ENCODE peak calls at places on chromosomes 13 and 19, in seven cellular contexts. C is GM12878, A is SK-N-SH, G is GM12891, M is K562, S is H1, B is HepG2. U is an unnamed sample.

GRCh38 chr19:54573330-54573872 is at the start of gene LILRA2:
- DNase-seq in C (no peak), A (no peak), G (peak), M (no peak), S (no peak), B (no peak), U (peak)

GRCh38 chr19:2973229-2973628 is 4.1 kb upstream of the TLE6 start:
- DNase-seq in C (no peak), A (no peak), G (no peak), M (no peak), S (no peak), B (no peak), U (no peak)

GRCh38 chr13:33369073-33369472 is 83.5 kb upstream of the STARD13 start:
- DNase-seq in C (no peak), A (no peak), G (no peak), M (no peak), S (no peak), B (no peak), U (no peak)

GRCh38 chr19:4742717-4743646 is 19.3 kb upstream of the DPP9 start:
- DNase-seq in C (no peak), A (peak), G (no peak), M (no peak), S (no peak), B (no peak), U (no peak)

GRCh38 chr19:58483776-58484175 is 7.6 kb downstream of the ZNF446 start:
- DNase-seq in C (no peak), A (no peak), G (no peak), M (no peak), S (no peak), B (no peak), U (no peak)

GRCh38 chr13:42876810-42877550 is 95.6 kb downstream of the FAM216B start:
- DNase-seq in C (no peak), A (no peak), G (no peak), M (no peak), S (no peak), B (no peak), U (no peak)

GRCh38 chr19:29815231-29815630 is 3.4 kb downstream of the CCNE1 start:
- DNase-seq in C (peak), A (no peak), G (no peak), M (no peak), S (no peak), B (no peak), U (no peak)

GRCh38 chr13:95058680-95059079 is 242.6 kb downstream of the ABCC4 start:
- DNase-seq in C (no peak), A (no peak), G (no peak), M (no peak), S (no peak), B (no peak), U (no peak)

GRCh38 chr19:47723573-47723923 is 10.3 kb downstream of the EHD2 start:
- DNase-seq in C (no peak), A (no peak), G (no peak), M (no peak), S (no peak), B (peak), U (no peak)

GRCh38 chr19:4375620-4376228 is 24.6 kb downstream of the SH3GL1 start:
- DNase-seq in C (peak), A (peak), G (no peak), M (peak), S (no peak), B (peak), U (no peak)

GRCh38 chr13:75418186-75418843 is 63.7 kb downstream of the TBC1D4 start:
- DNase-seq in C (no peak), A (no peak), G (no peak), M (no peak), S (no peak), B (no peak), U (no peak)

GRCh38 chr19:33798701-33799111 is 2.0 kb downstream of the KCTD15 start:
- DNase-seq in C (no peak), A (peak), G (no peak), M (no peak), S (no peak), B (no peak), U (no peak)

GRCh38 chr13:52001120-52001731 is 10.0 kb downstream of the ATP7B start:
- DNase-seq in C (no peak), A (peak), G (peak), M (peak), S (no peak), B (peak), U (peak)

GRCh38 chr13:71786815-71787214 is 80.2 kb downstream of the DACH1 start:
- DNase-seq in C (no peak), A (no peak), G (no peak), M (no peak), S (no peak), B (no peak), U (no peak)

GRCh38 chr13:77466757-77467156 is 68.7 kb upstream of the SCEL start:
- DNase-seq in C (no peak), A (no peak), G (no peak), M (no peak), S (no peak), B (no peak), U (no peak)

GRCh38 chr19:45154064-45154827 is 6.5 kb downstream of the NKPD1 start:
- DNase-seq in C (no peak), A (no peak), G (no peak), M (peak), S (no peak), B (peak), U (no peak)

GRCh38 chr19:29671393-29672076 is 6.3 kb downstream of the PLEKHF1 start:
- DNase-seq in C (peak), A (no peak), G (peak), M (peak), S (no peak), B (peak), U (peak)

GRCh38 chr13:38713046-38713445 is 26.2 kb downstream of the FREM2 start:
- DNase-seq in C (no peak), A (no peak), G (no peak), M (no peak), S (no peak), B (no peak), U (no peak)

GRCh38 chr19:19347401-19347800 is 26.8 kb downstream of the MAU2 start:
- DNase-seq in C (no peak), A (no peak), G (no peak), M (no peak), S (no peak), B (no peak), U (no peak)

DNA sequence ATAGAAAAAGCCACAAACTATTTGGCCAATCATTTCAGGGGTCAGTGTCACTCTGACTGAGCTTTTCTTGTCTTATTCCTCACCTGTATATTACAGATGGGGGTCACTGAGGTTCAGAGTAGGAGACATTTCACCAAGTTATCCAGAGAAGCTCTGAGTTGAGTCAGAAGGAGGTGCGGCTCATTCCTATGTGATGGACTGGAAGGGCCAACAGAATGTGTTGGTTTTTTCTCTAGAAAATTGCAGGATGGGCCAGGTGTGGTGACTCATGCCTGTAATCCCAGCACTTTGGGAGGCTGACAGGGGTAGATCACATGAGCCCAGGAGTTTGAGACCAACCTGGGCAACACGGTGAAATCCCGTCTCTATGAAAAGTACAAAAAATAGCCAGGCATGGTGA is 24.5 kb upstream of the ZNF83 start:
- DNase-seq in C (no peak), A (no peak), G (no peak), M (no peak), S (no peak), B (no peak), U (no peak)
- TF ChIP-seq TAF1 in C (no peak), A (no peak), G (no peak), M (no peak), S (no peak), B (no peak), U (no peak)

DNA sequence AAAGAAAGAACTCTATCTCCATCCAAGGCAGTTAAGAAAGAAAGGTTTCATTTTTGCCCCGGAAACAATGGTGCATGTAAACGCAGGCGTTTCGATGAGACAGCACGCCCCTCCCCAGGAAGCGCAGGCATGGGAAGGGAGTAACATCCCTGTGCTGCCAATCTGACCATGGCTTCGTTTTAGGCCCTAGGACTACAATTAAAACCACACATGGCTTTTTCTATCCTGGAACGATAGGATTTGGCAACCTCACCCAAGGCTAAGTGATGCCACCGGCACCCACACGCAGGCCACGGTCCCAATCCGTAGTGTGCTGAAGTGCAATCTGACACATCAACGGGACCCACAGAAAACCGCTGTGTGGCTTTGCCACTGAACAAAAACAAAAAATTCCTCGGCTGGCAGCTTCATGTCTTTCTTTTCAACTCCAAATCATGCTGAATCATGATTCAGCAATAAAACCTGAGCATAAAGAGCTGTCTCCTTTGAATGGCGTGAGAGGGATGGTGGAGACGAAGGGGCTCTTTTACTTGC is 24.2 kb downstream of the RANBP3 start:
- DNase-seq in C (no peak), A (no peak), G (no peak), M (peak), S (no peak), B (no peak), U (no peak)
- TF ChIP-seq TAF1 in C (no peak), A (no peak), G (no peak), M (no peak), S (no peak), B (no peak), U (no peak)

GRCh38 chr13:50974268-50974667 is 64.7 kb downstream of the RNASEH2B start:
- DNase-seq in C (no peak), A (no peak), G (no peak), M (no peak), S (no peak), B (no peak), U (no peak)
- TF ChIP-seq TAF1 in C (no peak), A (no peak), G (no peak), M (no peak), S (no peak), B (no peak), U (no peak)

GRCh38 chr19:16449330-16449961 is 22.3 kb downstream of the EPS15L1 start:
- DNase-seq in C (peak), A (no peak), G (no peak), M (no peak), S (no peak), B (no peak), U (no peak)
- TF ChIP-seq TAF1 in C (no peak), A (no peak), G (no peak), M (no peak), S (no peak), B (no peak), U (no peak)

GRCh38 chr13:98098511-98098910 is 44.4 kb upstream of the FARP1 start:
- DNase-seq in C (no peak), A (no peak), G (no peak), M (no peak), S (no peak), B (no peak), U (no peak)
- TF ChIP-seq TAF1 in C (no peak), A (no peak), G (no peak), M (no peak), S (no peak), B (no peak), U (no peak)

DNA sequence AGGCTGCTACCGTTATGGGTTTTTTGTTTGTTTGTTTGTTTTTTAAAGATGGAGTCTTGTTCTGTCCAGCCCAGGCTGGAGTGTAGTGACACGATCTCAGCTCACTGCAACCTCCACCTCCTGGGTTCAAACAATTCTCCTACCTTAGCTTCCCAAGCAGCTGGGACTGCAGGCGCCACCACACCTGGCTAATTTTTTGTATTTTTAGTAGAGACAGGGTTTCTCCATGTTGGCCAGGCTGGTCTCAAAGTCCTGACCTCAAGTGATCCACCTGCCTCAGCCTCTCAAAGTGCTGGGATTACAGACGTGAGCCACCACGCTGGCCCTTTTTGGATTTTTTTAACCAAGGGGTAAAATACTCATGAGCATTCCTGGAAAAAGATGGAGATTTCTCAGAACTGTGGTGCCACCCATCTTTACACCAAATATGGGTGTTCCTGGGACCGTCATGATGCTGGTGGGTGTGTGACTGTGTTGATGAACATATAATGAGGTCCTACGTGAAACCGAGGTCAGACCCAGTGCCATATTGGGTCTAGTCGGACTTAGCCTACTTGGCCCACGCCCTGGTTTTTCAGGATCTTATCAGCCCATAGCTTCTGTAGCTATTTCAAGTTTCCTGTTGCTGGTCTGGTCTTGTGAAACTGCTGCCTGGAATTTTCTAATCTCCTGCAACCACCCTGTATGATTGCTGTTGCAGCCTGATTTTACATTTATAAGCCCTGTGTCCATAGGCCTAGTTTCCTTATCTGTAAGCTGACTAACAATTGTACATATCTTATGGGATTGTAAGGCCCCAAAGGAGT is 6.2 kb downstream of the PPP1R15A start:
- DNase-seq in C (no peak), A (no peak), G (no peak), M (peak), S (no peak), B (no peak), U (no peak)
- TF ChIP-seq TAF1 in C (no peak), A (no peak), G (no peak), M (peak), S (no peak), B (no peak), U (no peak)

GRCh38 chr13:31131470-31131961 is 30.2 kb downstream of the HSPH1 start:
- DNase-seq in C (no peak), A (no peak), G (no peak), M (no peak), S (no peak), B (no peak), U (no peak)
- TF ChIP-seq TAF1 in C (no peak), A (no peak), G (no peak), M (no peak), S (no peak), B (no peak), U (no peak)

DNA sequence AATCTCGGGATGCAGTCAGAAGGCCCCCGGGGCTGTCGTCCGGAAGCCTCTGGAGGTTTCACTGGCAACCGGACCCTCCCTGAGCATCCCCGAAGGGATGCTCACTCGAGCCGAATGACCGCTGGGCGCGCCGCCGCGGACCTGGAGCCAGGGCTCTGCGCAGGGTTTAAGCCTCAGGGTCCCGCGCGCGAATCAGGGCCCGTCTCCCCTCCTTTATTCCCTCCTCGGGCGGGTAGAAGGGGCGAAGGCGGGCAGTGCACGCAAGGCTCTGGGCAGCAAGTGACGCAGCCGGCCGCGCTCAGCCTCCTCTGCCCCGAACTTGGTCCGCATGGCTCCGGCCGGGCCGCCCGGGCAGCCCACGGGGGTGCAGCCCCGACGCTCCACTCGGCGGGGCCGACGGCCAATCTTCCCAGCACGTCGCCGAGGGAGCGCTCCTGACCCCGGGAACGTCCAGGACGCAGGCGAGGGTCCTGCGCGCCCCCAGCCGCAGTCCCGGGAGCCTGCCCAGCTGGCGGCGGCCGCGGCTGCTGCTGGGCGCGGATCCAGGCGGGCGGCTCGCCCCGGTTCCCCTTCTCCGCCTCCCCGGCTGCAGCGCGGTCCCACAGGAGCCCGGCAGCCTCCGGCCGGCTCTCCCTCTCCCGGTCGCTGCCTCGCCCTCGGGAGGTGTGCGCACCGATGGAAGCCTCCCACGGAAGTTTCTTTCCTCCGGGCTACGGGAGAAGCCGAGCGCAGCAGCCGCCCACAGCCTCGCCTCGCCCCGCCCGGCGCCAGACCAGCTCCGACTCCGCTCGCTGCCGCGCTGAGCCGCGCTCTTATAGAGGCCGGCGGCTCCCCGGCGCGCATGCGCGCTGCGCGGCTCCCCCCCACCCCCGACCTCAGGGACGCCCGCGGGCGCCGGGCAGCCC is at the start of gene SHISA2:
- DNase-seq in C (no peak), A (peak), G (no peak), M (no peak), S (peak), B (no peak), U (peak)
- TF ChIP-seq TAF1 in C (no peak), A (no peak), G (no peak), M (no peak), S (peak), B (no peak), U (no peak)

GRCh38 chr19:32676186-32676894 is 692 bp downstream of the RGS9BP start:
- DNase-seq in C (no peak), A (peak), G (no peak), M (no peak), S (no peak), B (no peak), U (no peak)
- TF ChIP-seq TAF1 in C (no peak), A (no peak), G (no peak), M (no peak), S (peak), B (no peak), U (no peak)